ENCODE peak calls at places on chromosomes 2 and 18, in five cellular contexts. P, X, Q, C and M are unnamed samples.

GRCh38 chr2:134973241-134974146 is 54.9 kb downstream of the CCNT2 start:
- DNase-seq in P (no peak), X (no peak), Q (no peak), C (no peak), M (no peak)

GRCh38 chr2:153403937-153404336 is 74.6 kb downstream of the RPRM start:
- DNase-seq in P (no peak), X (no peak), Q (no peak), C (no peak), M (no peak)

GRCh38 chr2:133526468-133526769 is 41.8 kb downstream of the NCKAP5 start:
- DNase-seq in P (no peak), X (no peak), Q (no peak), C (no peak), M (no peak)

GRCh38 chr2:64854773-64855237 is 134.4 kb upstream of the SLC1A4 start:
- DNase-seq in P (peak; percentile 39), X (no peak), Q (no peak), C (peak; percentile 73), M (no peak)

GRCh38 chr18:22639026-22639463 is 221.3 kb upstream of the CTAGE1 start:
- DNase-seq in P (no peak), X (no peak), Q (no peak), C (peak; percentile 90), M (no peak)

GRCh38 chr2:223042704-223043118 is 9.3 kb upstream of the KCNE4 start:
- DNase-seq in P (no peak), X (no peak), Q (no peak), C (peak; percentile 49), M (no peak)

GRCh38 chr2:169141713-169142352 is 72.5 kb downstream of the DHRS9 start:
- DNase-seq in P (no peak), X (no peak), Q (peak; percentile 75), C (peak; percentile 66), M (peak; percentile 15)

GRCh38 chr2:107553534-107553933 is 273.2 kb upstream of the RGPD4 start:
- DNase-seq in P (no peak), X (no peak), Q (no peak), C (no peak), M (no peak)

GRCh38 chr2:236969767-236970655 is 115.7 kb upstream of the COPS8 start:
- DNase-seq in P (no peak), X (no peak), Q (no peak), C (no peak), M (no peak)

GRCh38 chr2:105486762-105487141 is 87.9 kb upstream of the FHL2 start:
- DNase-seq in P (no peak), X (no peak), Q (no peak), C (no peak), M (no peak)

GRCh38 chr2:16245481-16246054 is 305.2 kb downstream of the MYCN start:
- DNase-seq in P (no peak), X (no peak), Q (no peak), C (no peak), M (no peak)

GRCh38 chr2:64797881-64798590 is 144.3 kb upstream of the SERTAD2 start:
- DNase-seq in P (no peak), X (no peak), Q (no peak), C (peak; percentile 55), M (no peak)

GRCh38 chr2:10194021-10194820 is 71.7 kb downstream of the RRM2 start:
- DNase-seq in P (no peak), X (no peak), Q (no peak), C (peak; percentile 23), M (no peak)

GRCh38 chr2:176421291-176422050 is 152.2 kb downstream of the MTX2 start:
- DNase-seq in P (no peak), X (no peak), Q (no peak), C (no peak), M (no peak)

GRCh38 chr2:39718483-39718882 is 52.8 kb downstream of the TMEM178A start:
- DNase-seq in P (no peak), X (no peak), Q (no peak), C (peak; percentile 57), M (no peak)

GRCh38 chr2:32863803-32864202 is 83.0 kb upstream of the LTBP1 start:
- DNase-seq in P (no peak), X (no peak), Q (no peak), C (peak; percentile 13), M (no peak)

GRCh38 chr2:112073875-112074274 is 18.8 kb downstream of the TMEM87B start:
- DNase-seq in P (no peak), X (no peak), Q (no peak), C (no peak), M (no peak)

DNA sequence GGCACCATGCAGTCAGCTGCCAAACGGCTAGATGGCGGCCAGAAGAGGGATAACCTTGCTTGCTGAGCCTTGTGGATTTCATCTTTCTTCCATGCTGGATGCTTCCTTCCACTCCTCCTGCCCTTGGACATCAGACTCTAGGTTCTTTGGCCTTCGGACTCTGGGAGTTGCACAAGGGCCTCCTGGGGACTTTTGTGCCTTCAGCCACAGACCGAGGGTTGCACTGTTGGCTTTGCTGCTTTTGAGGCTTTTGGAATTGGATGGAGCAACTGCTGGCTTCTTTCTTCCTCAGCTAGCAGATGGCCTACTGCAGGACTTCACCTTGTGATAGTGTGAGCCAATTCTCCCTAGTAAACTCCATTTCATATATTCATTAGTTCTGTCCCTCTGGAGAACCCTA is 31.0 kb downstream of the STRADB start:
- DNase-seq in P (no peak), X (no peak), Q (no peak), C (no peak), M (no peak)
- H3K4me3 ChIP-seq in P (no peak overlapping the region), X (no peak overlapping the region), Q (no peak overlapping the region), C (no peak overlapping the region), M (no peak overlapping the region)

DNA sequence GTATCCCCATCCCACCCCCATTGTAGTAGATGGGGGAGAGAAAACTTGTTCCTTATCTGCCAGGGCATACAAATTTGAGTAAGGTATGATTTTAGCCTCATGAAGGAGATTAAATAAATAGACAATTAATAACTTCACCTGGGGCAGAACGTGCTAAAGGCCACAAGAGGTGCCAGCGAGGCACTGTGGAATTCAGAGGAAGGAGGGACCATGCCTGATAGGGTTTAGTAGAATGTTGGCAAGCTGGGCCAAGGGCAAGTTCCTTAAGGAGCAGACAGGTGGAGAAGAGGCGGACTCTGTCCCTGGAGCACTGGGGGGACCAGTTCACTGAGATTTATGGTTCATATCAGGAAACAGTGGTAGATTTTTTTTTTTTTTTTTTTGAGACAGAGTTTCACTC is 22.5 kb downstream of the STAMBP start:
- DNase-seq in P (no peak), X (no peak), Q (no peak), C (no peak), M (no peak)
- TF ChIP-seq CTCF in P (no peak), X (peak; percentile 22), Q (peak; percentile 38), C (peak; percentile 21), M (peak; percentile 32)

GRCh38 chr2:181679544-181679979 is 755 bp downstream of the NEUROD1 start:
- DNase-seq in P (no peak), X (no peak), Q (no peak), C (no peak), M (no peak)
- H3K4me3 ChIP-seq in P (no peak overlapping the region), X (no peak overlapping the region), Q (no peak overlapping the region), C (no peak overlapping the region), M (no peak overlapping the region)

DNA sequence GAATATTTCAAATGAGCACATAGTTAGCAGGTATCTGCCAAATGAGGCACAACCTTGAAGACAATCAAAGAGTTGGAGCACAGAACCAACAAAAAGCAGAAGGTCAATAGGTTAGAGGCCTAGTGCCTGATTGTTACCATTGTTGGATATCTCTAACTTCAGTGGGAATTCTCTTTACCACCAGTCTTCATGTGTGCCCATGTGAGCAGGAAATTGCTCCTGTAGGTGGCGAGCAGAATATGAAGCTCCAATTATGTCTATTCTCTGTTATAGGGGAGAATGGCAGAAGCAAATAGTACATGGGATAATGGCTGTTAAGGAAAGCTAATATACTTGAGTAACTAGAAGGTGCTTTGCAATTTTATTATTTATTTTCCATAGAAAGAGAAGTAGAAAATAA is 14.9 kb upstream of the ZNF385B start:
- DNase-seq in P (no peak), X (no peak), Q (no peak), C (no peak), M (no peak)
- TF ChIP-seq CTCF in P (no peak), X (no peak), Q (peak; percentile 19), C (no peak), M (peak; percentile 14)

DNA sequence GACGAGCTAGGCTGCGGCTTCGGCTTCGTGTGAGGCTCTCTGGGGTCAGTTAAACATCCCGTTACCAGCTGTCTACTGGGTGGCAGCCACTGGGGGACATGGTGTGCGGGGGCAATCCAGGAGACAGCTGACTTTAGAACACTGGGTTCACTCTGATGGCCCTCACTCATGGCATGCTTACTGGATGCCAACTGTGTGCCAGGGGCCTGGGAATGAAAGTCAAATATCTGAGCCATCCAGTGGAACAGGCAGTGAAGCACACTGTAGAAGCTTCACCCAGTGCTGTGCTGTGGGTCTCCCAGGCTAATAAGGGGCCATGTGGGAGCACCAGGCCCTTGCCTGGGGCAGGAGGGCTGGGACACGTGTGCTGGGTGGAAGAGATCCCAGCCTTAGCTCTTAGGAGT is 48.3 kb downstream of the GLI2 start:
- DNase-seq in P (no peak), X (no peak), Q (no peak), C (no peak), M (no peak)
- H3K4me3 ChIP-seq in P (no peak overlapping the region), X (no peak overlapping the region), Q (no peak overlapping the region), C (no peak overlapping the region), M (no peak overlapping the region)

GRCh38 chr18:50866765-50867164 is 12.2 kb upstream of the ME2 start:
- DNase-seq in P (no peak), X (no peak), Q (no peak), C (peak; percentile 46), M (no peak)

GRCh38 chr18:50871846-50872245 is 7.1 kb upstream of the ME2 start:
- DNase-seq in P (no peak), X (no peak), Q (no peak), C (no peak), M (no peak)

GRCh38 chr18:50869150-50869549 is 9.8 kb upstream of the ME2 start:
- DNase-seq in P (no peak), X (no peak), Q (no peak), C (no peak), M (no peak)

GRCh38 chr18:50875966-50876536 is 2.9 kb upstream of the ME2 start:
- DNase-seq in P (no peak), X (no peak), Q (peak; percentile 52), C (no peak), M (no peak)

GRCh38 chr18:50870138-50870845 is 8.6 kb upstream of the ME2 start:
- DNase-seq in P (no peak), X (no peak), Q (no peak), C (peak; percentile 43), M (no peak)
- TF ChIP-seq CTCF in P (no peak), X (no peak), Q (no peak), C (no peak), M (no peak)

GRCh38 chr2:113895819-113896563 is 6.1 kb downstream of the ACTR3 start:
- DNase-seq in P (no peak), X (no peak), Q (no peak), C (no peak), M (no peak)
- H3K4me3 ChIP-seq in P (no peak overlapping the region), X (no peak overlapping the region), Q (no peak overlapping the region), C (no peak overlapping the region), M (no peak overlapping the region)

GRCh38 chr2:234537929-234538328 is 41.0 kb upstream of the ARL4C start:
- DNase-seq in P (no peak), X (no peak), Q (no peak), C (no peak), M (no peak)
- TF ChIP-seq CTCF in P (no peak), X (no peak), Q (no peak), C (no peak), M (no peak)

GRCh38 chr2:74527741-74528140 is 1.7 kb upstream of the DQX1 start:
- DNase-seq in P (no peak), X (no peak), Q (no peak), C (no peak), M (no peak)
- H3K4me3 ChIP-seq in P (no peak overlapping the region), X (no peak overlapping the region), Q (no peak overlapping the region), C (no peak overlapping the region), M (no peak overlapping the region)